ENCODE peak calls at places on chromosomes 13 and 19, in ten cellular contexts. M is GM13977; G is fibroblast of lung; J is hippocampal formation; N is HT1080; D is iris pigment epithelial cell; V is CD4-positive, alpha-beta memory T cell; F is mucosa of gallbladder; T is ACHN; H is stromal cell of bone marrow. P is an unnamed sample.
A peak's percentile ranks its signal among the peaks of the same experiment; 100 is the strongest.

GRCh38 chr19:23799321-23799720 is 40.6 kb upstream of the ZNF681 start:
- DNase-seq in M (no peak), V (peak; percentile 65), J (no peak), G (no peak), F (no peak), D (no peak), T (no peak), N (no peak), H (no peak), P (no peak)

GRCh38 chr19:13396256-13397080 is 109.8 kb downstream of the CACNA1A start:
- DNase-seq in M (no peak), T (peak; percentile 60), F (peak; percentile 60), D (peak; percentile 67), G (peak; percentile 85), J (no peak), V (no peak), H (peak; percentile 93), N (peak; percentile 55), P (peak; percentile 23)

GRCh38 chr13:97043302-97043701 is 49.0 kb upstream of the OXGR1 start:
- DNase-seq in V (no peak), T (no peak), H (peak; percentile 41), M (no peak), N (peak; percentile 7), F (no peak), J (no peak), D (peak; percentile 96), G (peak; percentile 87), P (no peak)

GRCh38 chr19:55160128-55160985 is 2.8 kb upstream of the TNNI3 start:
- DNase-seq in N (peak; percentile 84), F (peak; percentile 80), H (peak; percentile 59), M (peak; percentile 99), G (peak; percentile 80), V (peak; percentile 85), T (peak; percentile 85), D (peak; percentile 79), J (peak; percentile 10), P (no peak)

GRCh38 chr19:3357362-3357730 is 9.0 kb upstream of the NFIC start:
- DNase-seq in J (no peak), V (no peak), H (no peak), N (no peak), T (no peak), F (no peak), M (no peak), D (no peak), G (no peak), P (no peak)

GRCh38 chr19:16957151-16957662 is 68.4 kb downstream of the F2RL3 start:
- DNase-seq in M (no peak), H (peak; percentile 47), J (no peak), F (no peak), N (no peak), G (no peak), T (no peak), V (no peak), D (peak; percentile 15), P (no peak)

GRCh38 chr19:46426506-46427162 is 2.1 kb downstream of the PNMA8C start:
- DNase-seq in V (no peak), G (peak; percentile 84), M (no peak), T (peak; percentile 81), N (peak; percentile 16), J (peak; percentile 74), F (peak; percentile 75), D (peak; percentile 74), H (no peak), P (no peak)

GRCh38 chr19:29211562-29212416 is 1.2 kb downstream of the UQCRFS1 start:
- DNase-seq in V (no peak), N (peak; percentile 12), J (no peak), F (no peak), M (peak; percentile 27), G (peak; percentile 19), H (no peak), T (peak; percentile 17), D (peak; percentile 23), P (no peak)

GRCh38 chr13:37429976-37430375 is 168.6 kb downstream of the POSTN start:
- DNase-seq in H (peak; percentile 90), V (no peak), T (no peak), M (no peak), F (no peak), J (no peak), G (peak; percentile 96), D (peak; percentile 98), N (peak; percentile 60), P (no peak)

GRCh38 chr19:57434386-57435061 is 601 bp upstream of the ZNF749 start:
- DNase-seq in J (no peak), D (peak; percentile 31), M (peak; percentile 48), F (no peak), N (no peak), V (no peak), H (peak; percentile 11), T (no peak), G (no peak), P (no peak)

GRCh38 chr13:41311607-41312500 is 787 bp downstream of the NAA16 start:
- DNase-seq in M (peak; percentile 50), F (peak; percentile 46), H (no peak), V (peak; percentile 59), D (peak; percentile 47), J (peak; percentile 10), N (peak; percentile 42), G (peak; percentile 52), T (peak; percentile 51), P (no peak)

GRCh38 chr13:20340759-20341161 is 108.6 kb upstream of the GJB6 start:
- DNase-seq in D (no peak), G (peak; percentile 13), F (no peak), T (no peak), J (no peak), M (no peak), H (peak; percentile 63), V (no peak), N (no peak), P (no peak)

GRCh38 chr13:114311908-114312307 is 2.4 kb upstream of the CHAMP1 start:
- DNase-seq in J (no peak), M (no peak), G (no peak), V (no peak), T (no peak), F (no peak), D (no peak), N (no peak), H (peak; percentile 75), P (no peak)

GRCh38 chr19:51531349-51532315 is at the start of gene SIGLEC6:
- DNase-seq in J (peak; percentile 2), D (no peak), M (peak; percentile 60), V (no peak), G (no peak), F (peak; percentile 56), T (no peak), H (no peak), N (no peak), P (no peak)

GRCh38 chr13:112877976-112878955 is 90.7 kb upstream of the MCF2L start:
- DNase-seq in F (no peak), G (no peak), J (no peak), T (no peak), N (no peak), M (no peak), H (no peak), D (no peak), V (no peak), P (no peak)

GRCh38 chr13:81487151-81487550 is 1146.2 kb upstream of the SPRY2 start:
- DNase-seq in M (no peak), F (peak; percentile 10), G (no peak), N (peak; percentile 52), J (no peak), V (no peak), D (peak; percentile 44), T (peak; percentile 62), H (no peak), P (peak; percentile 10)